ENCODE peak calls at places on chromosomes 3 and 15, in nine cellular contexts. P is tibial artery, I is sigmoid colon, Z is foreskin fibroblast, K is lower lobe of right lung, C is astrocyte of the spinal cord, E is brain microvascular endothelial cell, V is mammary epithelial cell, J is heart right ventricle. M is an unnamed sample.

GRCh38 chr15:56459096-56459495 is 5.8 kb downstream of the MNS1 start:
- DNase-seq in K (no peak), J (no peak), V (no peak), E (no peak), C (no peak), I (no peak), Z (no peak), P (no peak), M (no peak)

GRCh38 chr15:85742186-85742751 is 52.5 kb downstream of the KLHL25 start:
- DNase-seq in Z (peak; percentile 70), I (no peak), V (no peak), E (no peak), J (no peak), K (no peak), C (peak; percentile 75), P (no peak), M (no peak)

GRCh38 chr3:105373383-105373782 is 6.7 kb downstream of the ALCAM start:
- DNase-seq in I (no peak), K (no peak), C (no peak), P (no peak), Z (no peak), J (no peak), V (no peak), E (no peak), M (no peak)

GRCh38 chr15:80934761-80935221 is 54.8 kb downstream of the MESD start:
- DNase-seq in Z (peak; percentile 29), E (peak; percentile 41), C (peak; percentile 39), V (no peak), J (peak; percentile 19), K (no peak), P (no peak), I (no peak), M (no peak)

GRCh38 chr3:186599785-186600166 is 13.1 kb upstream of the AHSG start:
- DNase-seq in P (no peak), Z (no peak), E (no peak), K (no peak), V (no peak), J (no peak), I (no peak), C (no peak), M (no peak)

GRCh38 chr3:108486910-108487309 is 23.5 kb downstream of the MYH15 start:
- DNase-seq in P (no peak), I (no peak), C (peak; percentile 39), E (peak; percentile 72), Z (peak; percentile 74), J (peak; percentile 32), V (peak; percentile 61), K (no peak), M (no peak)

GRCh38 chr3:151795276-151795675 is 18.6 kb upstream of the AADAC start:
- DNase-seq in I (no peak), C (peak; percentile 70), P (no peak), K (no peak), E (peak; percentile 40), J (no peak), V (peak; percentile 65), Z (peak; percentile 68), M (peak; percentile 29)

GRCh38 chr3:6177417-6177816 is 683.5 kb upstream of the GRM7 start:
- DNase-seq in I (no peak), E (no peak), C (no peak), Z (no peak), P (no peak), J (no peak), K (no peak), V (no peak), M (no peak)

GRCh38 chr3:150763841-150764483 is 993 bp upstream of the SIAH2 start:
- DNase-seq in Z (peak; percentile 90), C (no peak), E (no peak), V (no peak), I (peak; percentile 87), P (peak; percentile 88), J (peak; percentile 60), K (peak; percentile 84), M (no peak)

GRCh38 chr3:127171320-127171719 is 21.6 kb upstream of the PRR23E start:
- DNase-seq in J (no peak), V (no peak), E (no peak), Z (no peak), K (no peak), P (no peak), I (no peak), C (no peak), M (no peak)

GRCh38 chr15:39573844-39574243 is 7.0 kb upstream of the THBS1 start:
- DNase-seq in C (no peak), V (no peak), Z (no peak), I (no peak), P (no peak), E (no peak), J (no peak), K (no peak), M (no peak)

GRCh38 chr3:17151598-17152373 is 267.0 kb downstream of the PLCL2 start:
- DNase-seq in J (no peak), Z (no peak), P (no peak), V (no peak), C (no peak), E (peak; percentile 43), I (no peak), K (no peak), M (no peak)

GRCh38 chr3:193530231-193531165 is 24.2 kb downstream of the ATP13A4 start:
- DNase-seq in E (no peak), C (no peak), Z (no peak), K (no peak), P (no peak), V (no peak), J (no peak), I (no peak), M (no peak)

GRCh38 chr3:71536376-71536965 is 47.1 kb downstream of the FOXP1 start:
- DNase-seq in C (peak; percentile 85), I (no peak), E (no peak), K (no peak), P (no peak), V (peak; percentile 51), J (no peak), Z (peak; percentile 60), M (no peak)

GRCh38 chr3:13149331-13150203 is 76.3 kb upstream of the IQSEC1 start:
- DNase-seq in J (no peak), K (no peak), Z (no peak), V (no peak), C (no peak), E (no peak), P (peak; percentile 33), I (peak; percentile 50), M (no peak)

GRCh38 chr3:104396974-104397669 is 969.6 kb upstream of the ALCAM start:
- DNase-seq in V (peak; percentile 17), P (peak; percentile 68), J (no peak), E (no peak), K (no peak), I (no peak), C (peak; percentile 7), Z (peak; percentile 0), M (no peak)

GRCh38 chr3:28860307-28860706 is 420.6 kb upstream of the RBMS3 start:
- DNase-seq in K (peak; percentile 41), P (peak; percentile 74), J (no peak), E (no peak), Z (peak; percentile 65), I (no peak), V (no peak), C (no peak), M (no peak)

GRCh38 chr3:125128861-125129501 is 73.2 kb upstream of the HEG1 start:
- DNase-seq in I (peak; percentile 59), K (peak; percentile 70), E (peak; percentile 53), C (peak; percentile 93), J (no peak), V (peak; percentile 40), Z (peak; percentile 88), P (no peak), M (peak; percentile 74)

GRCh38 chr15:59501531-59502113 is 63.6 kb downstream of the FAM81A start:
- DNase-seq in J (no peak), E (peak; percentile 52), P (no peak), Z (peak; percentile 57), C (peak; percentile 47), I (no peak), V (peak; percentile 76), K (no peak), M (no peak)

GRCh38 chr3:99534951-99535704 is 103.3 kb upstream of the COL8A1 start:
- DNase-seq in I (no peak), K (peak; percentile 44), V (peak; percentile 62), P (no peak), C (peak; percentile 87), J (no peak), Z (peak; percentile 83), E (peak; percentile 69), M (no peak)

GRCh38 chr3:99523446-99523845 is 114.9 kb upstream of the COL8A1 start:
- DNase-seq in Z (no peak), K (no peak), J (no peak), E (no peak), V (no peak), C (no peak), P (no peak), I (no peak), M (no peak)

GRCh38 chr3:99526927-99527326 is 111.5 kb upstream of the COL8A1 start:
- DNase-seq in E (peak; percentile 81), Z (no peak), C (no peak), P (no peak), I (no peak), K (no peak), J (no peak), V (no peak), M (no peak)

GRCh38 chr3:99532246-99532645 is 106.1 kb upstream of the COL8A1 start:
- DNase-seq in P (peak; percentile 70), J (peak; percentile 23), E (peak; percentile 84), C (peak; percentile 80), V (peak; percentile 54), Z (peak; percentile 60), I (no peak), K (no peak), M (peak; percentile 29)

GRCh38 chr3:99529265-99529664 is 109.1 kb upstream of the COL8A1 start:
- DNase-seq in I (no peak), Z (no peak), E (no peak), J (no peak), V (no peak), C (no peak), P (no peak), K (no peak), M (no peak)
- TF ChIP-seq CTCF in I (no peak), Z (no peak), E (no peak), J (no peak), V (no peak), C (no peak), P (no peak), K (no peak), M (no peak)

GRCh38 chr3:157755254-157755653 is 252.0 kb upstream of the VEPH1 start:
- DNase-seq in I (no peak), P (no peak), K (no peak), E (no peak), J (no peak), V (no peak), Z (peak; percentile 13), C (no peak), M (no peak)
- TF ChIP-seq CTCF in I (no peak), P (no peak), K (no peak), E (peak; percentile 37), J (no peak), V (peak; percentile 20), Z (peak; percentile 16), C (peak; percentile 24), M (peak; percentile 2)

GRCh38 chr3:65974505-65974904 is 64.2 kb downstream of the MAGI1 start:
- DNase-seq in J (no peak), C (no peak), E (peak; percentile 53), K (no peak), Z (no peak), V (no peak), I (no peak), P (no peak), M (no peak)
- TF ChIP-seq CTCF in J (no peak), C (no peak), E (peak; percentile 57), K (no peak), Z (no peak), V (no peak), I (no peak), P (no peak), M (no peak)

GRCh38 chr15:78620021-78620838 is 566 bp downstream of the CHRNA3 start:
- DNase-seq in V (no peak), I (no peak), K (no peak), P (peak; percentile 59), C (no peak), J (no peak), Z (peak; percentile 17), E (no peak), M (no peak)
- TF ChIP-seq CTCF in V (no peak), I (no peak), K (no peak), P (no peak), C (peak; percentile 29), J (peak; percentile 48), Z (peak; percentile 8), E (peak; percentile 61), M (peak; percentile 6)

M was measured in AG09319.